ENCODE peak calls at places on chromosome 5, in four cellular contexts. I, Z, D and T are unnamed samples.

GRCh38 chr5:116953251-116953934 is 378.8 kb upstream of the SEMA6A start:
- DNase-seq in I (peak), D (no peak), Z (no peak), T (no peak)

GRCh38 chr5:75524591-75524990 is 12.9 kb downstream of the POLK start:
- DNase-seq in Z (no peak), D (no peak), I (no peak), T (no peak)

GRCh38 chr5:159385994-159386711 is 55.9 kb upstream of the IL12B start:
- DNase-seq in I (no peak), D (no peak), Z (no peak), T (no peak)

GRCh38 chr5:102628449-102629175 is 126.5 kb upstream of the PAM start:
- DNase-seq in D (no peak), Z (no peak), I (no peak), T (no peak)

GRCh38 chr5:80414113-80414512 is 6.2 kb downstream of the ZFYVE16 start:
- DNase-seq in I (no peak), D (no peak), Z (no peak), T (no peak)

GRCh38 chr5:179371681-179372675 is 26.7 kb upstream of the ADAMTS2 start:
- DNase-seq in Z (no peak), I (no peak), D (peak), T (no peak)

GRCh38 chr5:38648703-38649291 is 92.4 kb upstream of the LIFR start:
- DNase-seq in Z (no peak), I (no peak), D (no peak), T (no peak)

GRCh38 chr5:180214870-180215737 is 6.1 kb upstream of the RASGEF1C start:
- DNase-seq in Z (no peak), I (no peak), D (no peak), T (no peak)

GRCh38 chr5:71471193-71471592 is 15.7 kb downstream of the BDP1 start:
- DNase-seq in Z (no peak), D (no peak), I (no peak), T (no peak)

GRCh38 chr5:103894882-103895281 is 332.3 kb upstream of the NUDT12 start:
- DNase-seq in D (no peak), Z (no peak), I (peak), T (no peak)

GRCh38 chr5:195401-196160 is 4.3 kb downstream of the LRRC14B start:
- DNase-seq in Z (no peak), D (no peak), I (no peak), T (no peak)

GRCh38 chr5:132808448-132808847 is 4.7 kb upstream of the SOWAHA start:
- DNase-seq in I (no peak), Z (no peak), D (no peak), T (no peak)

GRCh38 chr5:43019615-43020293 is 20.4 kb downstream of the ANXA2R start:
- DNase-seq in D (peak), I (peak), Z (no peak), T (no peak)